ENCODE peak calls at places on chromosomes 2 and 18, in four cellular contexts. One of them, this sample, is unnamed.

GRCh38 chr2:191942114-191943103 is 95.5 kb upstream of the CAVIN2 start:
- DNase-seq in stimulated activated CD8-positive, alpha-beta memory T cell treated with anti-CD3 and anti-CD28 coated beads, Interleukin-7, amount 100 ng/mL, for 24 hours: no peak
- DNase-seq in EL: no peak
- DNase-seq in stimulated activated CD4-positive, alpha-beta T cell treated with anti-CD3 and anti-CD28 coated beads, Interleukin-15, amount 100 ng/mL, for 24 hours: no peak
- DNase-seq in this sample: peak; percentile 27

GRCh38 chr2:219452361-219453317 is 18.0 kb downstream of the SPEG start:
- DNase-seq in stimulated activated CD8-positive, alpha-beta memory T cell treated with anti-CD3 and anti-CD28 coated beads, Interleukin-7, amount 100 ng/mL, for 24 hours: no peak
- DNase-seq in EL: peak; percentile 98
- DNase-seq in stimulated activated CD4-positive, alpha-beta T cell treated with anti-CD3 and anti-CD28 coated beads, Interleukin-15, amount 100 ng/mL, for 24 hours: no peak
- DNase-seq in this sample: peak; percentile 97

GRCh38 chr2:20212459-20212870 is 12.5 kb downstream of the SDC1 start:
- DNase-seq in stimulated activated CD8-positive, alpha-beta memory T cell treated with anti-CD3 and anti-CD28 coated beads, Interleukin-7, amount 100 ng/mL, for 24 hours: no peak
- DNase-seq in EL: peak; percentile 28
- DNase-seq in stimulated activated CD4-positive, alpha-beta T cell treated with anti-CD3 and anti-CD28 coated beads, Interleukin-15, amount 100 ng/mL, for 24 hours: no peak
- DNase-seq in this sample: no peak

GRCh38 chr2:177265386-177265690 is 811 bp upstream of the NFE2L2 start:
- DNase-seq in stimulated activated CD8-positive, alpha-beta memory T cell treated with anti-CD3 and anti-CD28 coated beads, Interleukin-7, amount 100 ng/mL, for 24 hours: no peak
- DNase-seq in EL: no peak
- DNase-seq in stimulated activated CD4-positive, alpha-beta T cell treated with anti-CD3 and anti-CD28 coated beads, Interleukin-15, amount 100 ng/mL, for 24 hours: peak; percentile 52
- DNase-seq in this sample: peak; percentile 76

GRCh38 chr2:136527560-136527959 is 237.8 kb upstream of the THSD7B start:
- DNase-seq in stimulated activated CD8-positive, alpha-beta memory T cell treated with anti-CD3 and anti-CD28 coated beads, Interleukin-7, amount 100 ng/mL, for 24 hours: no peak
- DNase-seq in EL: peak; percentile 2
- DNase-seq in stimulated activated CD4-positive, alpha-beta T cell treated with anti-CD3 and anti-CD28 coated beads, Interleukin-15, amount 100 ng/mL, for 24 hours: no peak
- DNase-seq in this sample: peak; percentile 29

GRCh38 chr2:237024255-237024654 is 61.4 kb upstream of the COPS8 start:
- DNase-seq in stimulated activated CD8-positive, alpha-beta memory T cell treated with anti-CD3 and anti-CD28 coated beads, Interleukin-7, amount 100 ng/mL, for 24 hours: no peak
- DNase-seq in EL: no peak
- DNase-seq in stimulated activated CD4-positive, alpha-beta T cell treated with anti-CD3 and anti-CD28 coated beads, Interleukin-15, amount 100 ng/mL, for 24 hours: no peak
- DNase-seq in this sample: no peak

GRCh38 chr2:207083361-207084080 is 82.2 kb downstream of the KLF7 start:
- DNase-seq in stimulated activated CD8-positive, alpha-beta memory T cell treated with anti-CD3 and anti-CD28 coated beads, Interleukin-7, amount 100 ng/mL, for 24 hours: no peak
- DNase-seq in EL: no peak
- DNase-seq in stimulated activated CD4-positive, alpha-beta T cell treated with anti-CD3 and anti-CD28 coated beads, Interleukin-15, amount 100 ng/mL, for 24 hours: no peak
- DNase-seq in this sample: peak; percentile 46

GRCh38 chr2:48600204-48600813 is 17.3 kb upstream of the GTF2A1L start:
- DNase-seq in stimulated activated CD8-positive, alpha-beta memory T cell treated with anti-CD3 and anti-CD28 coated beads, Interleukin-7, amount 100 ng/mL, for 24 hours: no peak
- DNase-seq in EL: peak; percentile 49
- DNase-seq in stimulated activated CD4-positive, alpha-beta T cell treated with anti-CD3 and anti-CD28 coated beads, Interleukin-15, amount 100 ng/mL, for 24 hours: no peak
- DNase-seq in this sample: peak; percentile 65

GRCh38 chr2:112047537-112048235 is 7.4 kb upstream of the TMEM87B start:
- DNase-seq in stimulated activated CD8-positive, alpha-beta memory T cell treated with anti-CD3 and anti-CD28 coated beads, Interleukin-7, amount 100 ng/mL, for 24 hours: no peak
- DNase-seq in EL: no peak
- DNase-seq in stimulated activated CD4-positive, alpha-beta T cell treated with anti-CD3 and anti-CD28 coated beads, Interleukin-15, amount 100 ng/mL, for 24 hours: no peak
- DNase-seq in this sample: no peak

GRCh38 chr2:206218792-206219509 is 55.5 kb upstream of the ZDBF2 start:
- DNase-seq in stimulated activated CD8-positive, alpha-beta memory T cell treated with anti-CD3 and anti-CD28 coated beads, Interleukin-7, amount 100 ng/mL, for 24 hours: no peak
- DNase-seq in EL: no peak
- DNase-seq in stimulated activated CD4-positive, alpha-beta T cell treated with anti-CD3 and anti-CD28 coated beads, Interleukin-15, amount 100 ng/mL, for 24 hours: no peak
- DNase-seq in this sample: no peak

GRCh38 chr2:149226790-149227189 is 103.6 kb upstream of the LYPD6 start:
- DNase-seq in stimulated activated CD8-positive, alpha-beta memory T cell treated with anti-CD3 and anti-CD28 coated beads, Interleukin-7, amount 100 ng/mL, for 24 hours: no peak
- DNase-seq in EL: no peak
- DNase-seq in stimulated activated CD4-positive, alpha-beta T cell treated with anti-CD3 and anti-CD28 coated beads, Interleukin-15, amount 100 ng/mL, for 24 hours: no peak
- DNase-seq in this sample: no peak

GRCh38 chr2:37669500-37669899 is 1.9 kb downstream of the CDC42EP3 start:
- DNase-seq in stimulated activated CD8-positive, alpha-beta memory T cell treated with anti-CD3 and anti-CD28 coated beads, Interleukin-7, amount 100 ng/mL, for 24 hours: no peak
- DNase-seq in EL: no peak
- DNase-seq in stimulated activated CD4-positive, alpha-beta T cell treated with anti-CD3 and anti-CD28 coated beads, Interleukin-15, amount 100 ng/mL, for 24 hours: no peak
- DNase-seq in this sample: peak; percentile 46

GRCh38 chr2:38601463-38602135 is 1.1 kb downstream of the HNRNPLL start:
- DNase-seq in stimulated activated CD8-positive, alpha-beta memory T cell treated with anti-CD3 and anti-CD28 coated beads, Interleukin-7, amount 100 ng/mL, for 24 hours: no peak
- DNase-seq in EL: peak; percentile 48
- DNase-seq in stimulated activated CD4-positive, alpha-beta T cell treated with anti-CD3 and anti-CD28 coated beads, Interleukin-15, amount 100 ng/mL, for 24 hours: no peak
- DNase-seq in this sample: peak; percentile 56

GRCh38 chr2:20516646-20517341 is 69.9 kb downstream of the RHOB start:
- DNase-seq in stimulated activated CD8-positive, alpha-beta memory T cell treated with anti-CD3 and anti-CD28 coated beads, Interleukin-7, amount 100 ng/mL, for 24 hours: no peak
- DNase-seq in EL: no peak
- DNase-seq in stimulated activated CD4-positive, alpha-beta T cell treated with anti-CD3 and anti-CD28 coated beads, Interleukin-15, amount 100 ng/mL, for 24 hours: no peak
- DNase-seq in this sample: peak; percentile 23

GRCh38 chr2:132703396-132703795 is 33.4 kb upstream of the LYPD1 start:
- DNase-seq in stimulated activated CD8-positive, alpha-beta memory T cell treated with anti-CD3 and anti-CD28 coated beads, Interleukin-7, amount 100 ng/mL, for 24 hours: no peak
- DNase-seq in EL: peak; percentile 8
- DNase-seq in stimulated activated CD4-positive, alpha-beta T cell treated with anti-CD3 and anti-CD28 coated beads, Interleukin-15, amount 100 ng/mL, for 24 hours: no peak
- DNase-seq in this sample: no peak

GRCh38 chr2:191083546-191083945 is 67.2 kb downstream of the STAT4 start:
- DNase-seq in stimulated activated CD8-positive, alpha-beta memory T cell treated with anti-CD3 and anti-CD28 coated beads, Interleukin-7, amount 100 ng/mL, for 24 hours: no peak
- DNase-seq in EL: no peak
- DNase-seq in stimulated activated CD4-positive, alpha-beta T cell treated with anti-CD3 and anti-CD28 coated beads, Interleukin-15, amount 100 ng/mL, for 24 hours: no peak
- DNase-seq in this sample: no peak

GRCh38 chr2:181770145-181770544 is 89.8 kb upstream of the NEUROD1 start:
- DNase-seq in stimulated activated CD8-positive, alpha-beta memory T cell treated with anti-CD3 and anti-CD28 coated beads, Interleukin-7, amount 100 ng/mL, for 24 hours: no peak
- DNase-seq in EL: no peak
- DNase-seq in stimulated activated CD4-positive, alpha-beta T cell treated with anti-CD3 and anti-CD28 coated beads, Interleukin-15, amount 100 ng/mL, for 24 hours: no peak
- DNase-seq in this sample: peak; percentile 51

GRCh38 chr18:29644276-29644675 is 1398.3 kb downstream of the DSC3 start:
- DNase-seq in stimulated activated CD8-positive, alpha-beta memory T cell treated with anti-CD3 and anti-CD28 coated beads, Interleukin-7, amount 100 ng/mL, for 24 hours: no peak
- DNase-seq in EL: peak; percentile 71
- DNase-seq in stimulated activated CD4-positive, alpha-beta T cell treated with anti-CD3 and anti-CD28 coated beads, Interleukin-15, amount 100 ng/mL, for 24 hours: no peak
- DNase-seq in this sample: peak; percentile 64

GRCh38 chr2:232236200-232236599 is 142.4 kb upstream of the ALPP start:
- DNase-seq in stimulated activated CD8-positive, alpha-beta memory T cell treated with anti-CD3 and anti-CD28 coated beads, Interleukin-7, amount 100 ng/mL, for 24 hours: no peak
- DNase-seq in EL: no peak
- DNase-seq in stimulated activated CD4-positive, alpha-beta T cell treated with anti-CD3 and anti-CD28 coated beads, Interleukin-15, amount 100 ng/mL, for 24 hours: no peak
- DNase-seq in this sample: peak; percentile 26

GRCh38 chr2:149928026-149928425 is 340.5 kb upstream of the MMADHC start:
- DNase-seq in stimulated activated CD8-positive, alpha-beta memory T cell treated with anti-CD3 and anti-CD28 coated beads, Interleukin-7, amount 100 ng/mL, for 24 hours: no peak
- DNase-seq in EL: no peak
- DNase-seq in stimulated activated CD4-positive, alpha-beta T cell treated with anti-CD3 and anti-CD28 coated beads, Interleukin-15, amount 100 ng/mL, for 24 hours: no peak
- DNase-seq in this sample: no peak

GRCh38 chr2:85766214-85766613 is 12.4 kb downstream of the ATOH8 start:
- DNase-seq in stimulated activated CD8-positive, alpha-beta memory T cell treated with anti-CD3 and anti-CD28 coated beads, Interleukin-7, amount 100 ng/mL, for 24 hours: no peak
- DNase-seq in EL: peak; percentile 18
- DNase-seq in stimulated activated CD4-positive, alpha-beta T cell treated with anti-CD3 and anti-CD28 coated beads, Interleukin-15, amount 100 ng/mL, for 24 hours: no peak
- DNase-seq in this sample: no peak

GRCh38 chr2:42128731-42129486 is 40.2 kb upstream of the EML4 start:
- DNase-seq in stimulated activated CD8-positive, alpha-beta memory T cell treated with anti-CD3 and anti-CD28 coated beads, Interleukin-7, amount 100 ng/mL, for 24 hours: no peak
- DNase-seq in EL: peak; percentile 92
- DNase-seq in stimulated activated CD4-positive, alpha-beta T cell treated with anti-CD3 and anti-CD28 coated beads, Interleukin-15, amount 100 ng/mL, for 24 hours: no peak
- DNase-seq in this sample: peak; percentile 82

GRCh38 chr2:124542932-124543640 is 518.0 kb downstream of the CNTNAP5 start:
- DNase-seq in stimulated activated CD8-positive, alpha-beta memory T cell treated with anti-CD3 and anti-CD28 coated beads, Interleukin-7, amount 100 ng/mL, for 24 hours: no peak
- DNase-seq in EL: no peak
- DNase-seq in stimulated activated CD4-positive, alpha-beta T cell treated with anti-CD3 and anti-CD28 coated beads, Interleukin-15, amount 100 ng/mL, for 24 hours: no peak
- DNase-seq in this sample: no peak

GRCh38 chr2:181570833-181571661 is 85.9 kb downstream of the CERKL start:
- DNase-seq in stimulated activated CD8-positive, alpha-beta memory T cell treated with anti-CD3 and anti-CD28 coated beads, Interleukin-7, amount 100 ng/mL, for 24 hours: no peak
- DNase-seq in EL: peak; percentile 4
- DNase-seq in stimulated activated CD4-positive, alpha-beta T cell treated with anti-CD3 and anti-CD28 coated beads, Interleukin-15, amount 100 ng/mL, for 24 hours: no peak
- DNase-seq in this sample: peak; percentile 18

GRCh38 chr2:239891692-239892091 is 133.4 kb downstream of the NDUFA10 start:
- DNase-seq in stimulated activated CD8-positive, alpha-beta memory T cell treated with anti-CD3 and anti-CD28 coated beads, Interleukin-7, amount 100 ng/mL, for 24 hours: no peak
- DNase-seq in EL: no peak
- DNase-seq in stimulated activated CD4-positive, alpha-beta T cell treated with anti-CD3 and anti-CD28 coated beads, Interleukin-15, amount 100 ng/mL, for 24 hours: no peak
- DNase-seq in this sample: no peak

GRCh38 chr18:12031836-12032235 is 50.5 kb downstream of the IMPA2 start:
- DNase-seq in stimulated activated CD8-positive, alpha-beta memory T cell treated with anti-CD3 and anti-CD28 coated beads, Interleukin-7, amount 100 ng/mL, for 24 hours: no peak
- DNase-seq in EL: no peak
- DNase-seq in stimulated activated CD4-positive, alpha-beta T cell treated with anti-CD3 and anti-CD28 coated beads, Interleukin-15, amount 100 ng/mL, for 24 hours: no peak
- DNase-seq in this sample: peak; percentile 94

GRCh38 chr2:203786912-203787311 is 80.5 kb downstream of the CD28 start:
- DNase-seq in stimulated activated CD8-positive, alpha-beta memory T cell treated with anti-CD3 and anti-CD28 coated beads, Interleukin-7, amount 100 ng/mL, for 24 hours: no peak
- DNase-seq in EL: peak; percentile 45
- DNase-seq in stimulated activated CD4-positive, alpha-beta T cell treated with anti-CD3 and anti-CD28 coated beads, Interleukin-15, amount 100 ng/mL, for 24 hours: no peak
- DNase-seq in this sample: peak; percentile 86

GRCh38 chr2:121220995-121221394 is 64.0 kb downstream of the TFCP2L1 start:
- DNase-seq in stimulated activated CD8-positive, alpha-beta memory T cell treated with anti-CD3 and anti-CD28 coated beads, Interleukin-7, amount 100 ng/mL, for 24 hours: no peak
- DNase-seq in EL: peak; percentile 20
- DNase-seq in stimulated activated CD4-positive, alpha-beta T cell treated with anti-CD3 and anti-CD28 coated beads, Interleukin-15, amount 100 ng/mL, for 24 hours: no peak
- DNase-seq in this sample: peak; percentile 20

GRCh38 chr2:202687276-202687675 is 52.5 kb downstream of the FAM117B start:
- DNase-seq in stimulated activated CD8-positive, alpha-beta memory T cell treated with anti-CD3 and anti-CD28 coated beads, Interleukin-7, amount 100 ng/mL, for 24 hours: no peak
- DNase-seq in EL: peak; percentile 33
- DNase-seq in stimulated activated CD4-positive, alpha-beta T cell treated with anti-CD3 and anti-CD28 coated beads, Interleukin-15, amount 100 ng/mL, for 24 hours: no peak
- DNase-seq in this sample: no peak

GRCh38 chr2:205758051-205758450 is 75.8 kb downstream of the NRP2 start:
- DNase-seq in stimulated activated CD8-positive, alpha-beta memory T cell treated with anti-CD3 and anti-CD28 coated beads, Interleukin-7, amount 100 ng/mL, for 24 hours: no peak
- DNase-seq in EL: peak; percentile 75
- DNase-seq in stimulated activated CD4-positive, alpha-beta T cell treated with anti-CD3 and anti-CD28 coated beads, Interleukin-15, amount 100 ng/mL, for 24 hours: no peak
- DNase-seq in this sample: peak; percentile 70

GRCh38 chr2:28253543-28253942 is 139.1 kb upstream of the FOSL2 start:
- DNase-seq in stimulated activated CD8-positive, alpha-beta memory T cell treated with anti-CD3 and anti-CD28 coated beads, Interleukin-7, amount 100 ng/mL, for 24 hours: no peak
- DNase-seq in EL: no peak
- DNase-seq in stimulated activated CD4-positive, alpha-beta T cell treated with anti-CD3 and anti-CD28 coated beads, Interleukin-15, amount 100 ng/mL, for 24 hours: no peak
- DNase-seq in this sample: no peak

GRCh38 chr2:21461754-21462153 is 338.0 kb downstream of the TDRD15 start:
- DNase-seq in stimulated activated CD8-positive, alpha-beta memory T cell treated with anti-CD3 and anti-CD28 coated beads, Interleukin-7, amount 100 ng/mL, for 24 hours: no peak
- DNase-seq in EL: no peak
- DNase-seq in stimulated activated CD4-positive, alpha-beta T cell treated with anti-CD3 and anti-CD28 coated beads, Interleukin-15, amount 100 ng/mL, for 24 hours: no peak
- DNase-seq in this sample: no peak

GRCh38 chr18:26965206-26965605 is 99.7 kb upstream of the AQP4 start:
- DNase-seq in stimulated activated CD8-positive, alpha-beta memory T cell treated with anti-CD3 and anti-CD28 coated beads, Interleukin-7, amount 100 ng/mL, for 24 hours: no peak
- DNase-seq in EL: no peak
- DNase-seq in stimulated activated CD4-positive, alpha-beta T cell treated with anti-CD3 and anti-CD28 coated beads, Interleukin-15, amount 100 ng/mL, for 24 hours: no peak
- DNase-seq in this sample: no peak

GRCh38 chr18:57806891-57807280 is 3.8 kb upstream of the ATP8B1 start:
- DNase-seq in stimulated activated CD8-positive, alpha-beta memory T cell treated with anti-CD3 and anti-CD28 coated beads, Interleukin-7, amount 100 ng/mL, for 24 hours: no peak
- DNase-seq in EL: peak; percentile 95
- DNase-seq in stimulated activated CD4-positive, alpha-beta T cell treated with anti-CD3 and anti-CD28 coated beads, Interleukin-15, amount 100 ng/mL, for 24 hours: no peak
- DNase-seq in this sample: peak; percentile 94

GRCh38 chr18:56748698-56749268 is 97.6 kb downstream of the WDR7 start:
- DNase-seq in stimulated activated CD8-positive, alpha-beta memory T cell treated with anti-CD3 and anti-CD28 coated beads, Interleukin-7, amount 100 ng/mL, for 24 hours: no peak
- DNase-seq in EL: peak; percentile 42
- DNase-seq in stimulated activated CD4-positive, alpha-beta T cell treated with anti-CD3 and anti-CD28 coated beads, Interleukin-15, amount 100 ng/mL, for 24 hours: no peak
- DNase-seq in this sample: peak; percentile 61

GRCh38 chr2:73877071-73877802 is 15.6 kb upstream of the ACTG2 start:
- DNase-seq in stimulated activated CD8-positive, alpha-beta memory T cell treated with anti-CD3 and anti-CD28 coated beads, Interleukin-7, amount 100 ng/mL, for 24 hours: no peak
- DNase-seq in EL: no peak
- DNase-seq in stimulated activated CD4-positive, alpha-beta T cell treated with anti-CD3 and anti-CD28 coated beads, Interleukin-15, amount 100 ng/mL, for 24 hours: no peak
- DNase-seq in this sample: no peak

GRCh38 chr18:33744032-33744697 is 166.1 kb downstream of the ASXL3 start:
- DNase-seq in stimulated activated CD8-positive, alpha-beta memory T cell treated with anti-CD3 and anti-CD28 coated beads, Interleukin-7, amount 100 ng/mL, for 24 hours: no peak
- DNase-seq in EL: no peak
- DNase-seq in stimulated activated CD4-positive, alpha-beta T cell treated with anti-CD3 and anti-CD28 coated beads, Interleukin-15, amount 100 ng/mL, for 24 hours: no peak
- DNase-seq in this sample: no peak